ENCODE peak calls at places on chromosomes 12 and 14, in eight cellular contexts. I is neural progenitor cell, B is Panc1, R is AG04450, E is left lung, Q is GM06990, U is pancreas, A is adipocyte. S is an unnamed sample.

GRCh38 chr12:24095245-24095644 is 145.8 kb upstream of the SOX5 start:
- DNase-seq in U (no peak), B (no peak), Q (no peak), A (no peak), E (no peak), R (no peak), I (no peak), S (no peak)

GRCh38 chr12:13257356-13257875 is 60.9 kb downstream of the EMP1 start:
- DNase-seq in Q (no peak), I (no peak), B (no peak), E (no peak), A (no peak), R (no peak), U (no peak), S (no peak)

GRCh38 chr14:52552063-52552988 is at the start of the genes GPR137C and TXNDC16:
- DNase-seq in R (peak), I (peak), Q (peak), U (peak), B (peak), A (peak), E (peak), S (peak)

GRCh38 chr14:68569546-68569908 is 223.3 kb downstream of the ZFP36L1 start:
- DNase-seq in Q (no peak), E (peak), I (no peak), U (no peak), A (no peak), B (no peak), R (no peak), S (no peak)

GRCh38 chr12:127619869-127620769 is 646.9 kb upstream of the TMEM132C start:
- DNase-seq in B (no peak), A (peak), Q (no peak), U (no peak), E (no peak), R (no peak), I (peak), S (no peak)

GRCh38 chr12:4278582-4278939 is 5.0 kb downstream of the CCND2 start:
- DNase-seq in A (no peak), Q (no peak), E (peak), U (no peak), I (no peak), R (no peak), B (no peak), S (peak)

GRCh38 chr12:130249376-130249775 is 87.1 kb downstream of the FZD10 start:
- DNase-seq in U (no peak), I (no peak), Q (no peak), E (no peak), B (no peak), A (no peak), R (no peak), S (no peak)

GRCh38 chr12:22350817-22351371 is 16.4 kb upstream of the ST8SIA1 start:
- DNase-seq in I (no peak), U (no peak), E (no peak), Q (no peak), B (no peak), A (no peak), R (no peak), S (no peak)

GRCh38 chr14:21852061-21852664 is 178.5 kb upstream of the OR4E1 start:
- DNase-seq in U (no peak), B (peak), E (peak), I (peak), A (peak), Q (no peak), R (no peak), S (no peak)

GRCh38 chr12:62629413-62629812 is 162.8 kb downstream of the MON2 start:
- DNase-seq in A (no peak), R (no peak), U (no peak), Q (no peak), I (peak), B (no peak), E (no peak), S (no peak)

GRCh38 chr12:117402363-117402762 is 40.9 kb upstream of the NOS1 start:
- DNase-seq in I (peak), R (no peak), E (no peak), U (no peak), B (no peak), A (no peak), Q (no peak), S (no peak)

GRCh38 chr14:51071851-51072250 is 23.1 kb downstream of the TRIM9 start:
- DNase-seq in U (peak), R (no peak), B (no peak), I (no peak), A (no peak), Q (no peak), E (no peak), S (no peak)

GRCh38 chr12:11944321-11944720 is 126.4 kb upstream of the BCL2L14 start:
- DNase-seq in A (no peak), U (no peak), I (no peak), Q (no peak), B (no peak), R (no peak), E (no peak), S (no peak)

GRCh38 chr12:113697646-113698504 is 226.2 kb upstream of the LHX5 start:
- DNase-seq in A (no peak), U (no peak), I (peak), B (no peak), E (no peak), Q (no peak), R (no peak), S (no peak)

DNA sequence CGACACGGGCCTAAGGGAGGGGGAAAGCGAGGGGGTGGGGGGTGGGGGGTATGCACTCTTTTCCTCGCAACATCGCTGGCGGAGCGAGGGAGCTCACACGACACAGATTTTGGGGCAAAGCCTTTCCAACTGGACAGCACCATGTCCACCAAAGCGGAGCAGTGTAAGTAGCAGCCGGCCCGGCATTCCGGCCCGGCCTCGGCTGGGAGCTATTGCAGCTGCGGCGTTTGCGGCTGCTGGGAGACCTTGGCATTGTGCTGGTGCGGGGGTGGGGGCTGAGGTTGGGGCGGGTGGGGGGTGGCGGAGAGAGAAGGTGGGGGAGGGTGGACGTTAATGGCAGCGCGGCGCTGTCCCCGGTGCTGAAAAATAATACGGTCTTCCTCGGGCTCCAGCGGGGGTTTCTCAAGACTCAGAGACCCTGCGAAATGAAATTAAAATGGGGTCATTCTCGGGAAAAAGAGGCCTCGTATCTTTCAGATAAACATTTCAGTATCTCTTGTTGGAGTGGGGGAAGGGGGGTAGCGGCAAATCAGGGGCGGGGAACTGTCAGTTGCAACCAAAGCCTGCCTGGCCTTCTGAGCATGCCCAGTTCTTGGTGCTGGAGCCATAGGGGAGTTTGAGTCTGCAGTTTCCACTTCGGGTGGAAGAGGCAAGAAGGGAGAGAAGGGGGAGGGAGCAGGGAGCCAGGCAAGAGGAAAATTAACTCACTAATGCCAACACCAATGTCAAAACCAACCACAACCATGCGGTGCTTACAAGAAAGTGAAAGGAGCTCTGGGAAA is at the start of gene UNC79:
- DNase-seq in Q (no peak), R (no peak), U (peak), E (no peak), B (no peak), A (peak), I (peak), S (no peak)
- H3K4me3 ChIP-seq in Q (no peak), R (peak), U (peak), E (no peak), B (no peak), A (peak), I (peak), S (peak)

DNA sequence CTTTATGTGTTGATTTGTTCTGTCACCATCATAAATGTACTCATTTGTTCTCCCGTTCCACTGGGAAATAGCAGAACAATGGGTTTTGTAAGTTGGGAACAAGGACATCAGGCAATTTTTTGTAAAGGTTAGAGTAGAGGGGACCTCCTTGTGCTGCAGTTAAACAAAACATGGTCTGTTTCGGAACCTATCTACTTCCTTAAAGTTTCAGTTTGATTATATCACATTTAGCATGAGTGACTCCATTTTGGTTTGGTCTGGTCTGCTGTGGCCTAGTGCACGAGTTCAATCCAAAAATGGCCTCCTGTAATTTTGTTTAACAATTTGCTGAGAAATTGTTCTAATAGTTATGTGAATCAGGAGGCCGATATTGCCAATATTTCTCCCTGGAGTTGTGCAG is 372.7 kb downstream of the NUAK1 start:
- DNase-seq in E (no peak), A (no peak), B (no peak), Q (no peak), I (no peak), R (no peak), U (no peak), S (no peak)
- H3K4me3 ChIP-seq in E (no peak), A (no peak), B (no peak), Q (no peak), I (no peak), R (no peak), U (no peak), S (no peak)

GRCh38 chr14:32940066-32940651 is 1.5 kb downstream of the NPAS3 start:
- DNase-seq in B (no peak), A (no peak), I (peak), E (no peak), U (no peak), R (no peak), Q (no peak), S (no peak)

GRCh38 chr14:32938719-32939253 is at the start of gene NPAS3:
- DNase-seq in I (peak), R (no peak), E (no peak), Q (no peak), U (peak), A (peak), B (no peak), S (no peak)

GRCh38 chr14:32940711-32941667 is 2.3 kb downstream of the NPAS3 start:
- DNase-seq in I (no peak), R (no peak), Q (no peak), B (no peak), U (no peak), E (no peak), A (no peak), S (no peak)

GRCh38 chr14:32939254-32940065 is 781 bp downstream of the NPAS3 start:
- DNase-seq in A (peak), I (peak), Q (no peak), U (peak), B (no peak), E (peak), R (no peak), S (peak)

DNA sequence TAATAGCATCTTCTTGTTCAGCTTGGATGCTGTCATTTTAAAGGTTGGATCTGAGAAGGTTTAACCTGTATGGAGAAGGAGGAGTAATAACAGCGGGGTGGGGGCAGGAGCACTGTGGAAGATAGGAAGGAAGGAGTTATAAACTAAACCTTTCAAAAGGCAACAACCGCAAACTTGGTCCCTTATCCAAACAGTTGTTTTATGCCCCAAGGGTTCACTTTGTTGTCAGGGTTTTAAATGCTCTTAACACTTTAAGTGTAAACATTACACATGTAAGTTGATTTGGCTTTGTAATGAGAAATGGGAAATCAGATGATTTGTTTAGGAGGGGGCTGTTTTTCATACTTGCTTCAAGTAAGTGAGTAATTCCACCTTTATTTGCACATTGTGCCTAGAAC is 3.0 kb downstream of the NPAS3 start:
- DNase-seq in Q (no peak), A (no peak), E (no peak), R (no peak), U (no peak), B (no peak), I (no peak), S (no peak)
- H3K4me3 ChIP-seq in Q (no peak), A (no peak), E (no peak), R (no peak), U (no peak), B (no peak), I (no peak), S (no peak)

GRCh38 chr14:90382491-90383125 is 14.2 kb upstream of the CALM1 start:
- DNase-seq in U (peak), Q (no peak), I (peak), A (peak), B (no peak), E (peak), R (no peak), S (peak)
- H3K4me3 ChIP-seq in U (peak), Q (peak), I (peak), A (peak), B (peak), E (peak), R (peak), S (peak)

GRCh38 chr12:124408822-124409517 is 114.1 kb downstream of the RFLNA start:
- DNase-seq in B (no peak), E (no peak), R (no peak), A (no peak), U (no peak), Q (no peak), I (no peak), S (no peak)

GRCh38 chr12:124405592-124405991 is 110.7 kb downstream of the RFLNA start:
- DNase-seq in B (no peak), A (no peak), Q (no peak), I (no peak), U (no peak), R (no peak), E (no peak), S (no peak)

GRCh38 chr12:124405151-124405550 is 110.3 kb downstream of the RFLNA start:
- DNase-seq in R (no peak), B (no peak), E (no peak), Q (no peak), A (no peak), I (no peak), U (no peak), S (no peak)

GRCh38 chr12:124406043-124406442 is 111.2 kb downstream of the RFLNA start:
- DNase-seq in U (no peak), B (no peak), Q (no peak), E (no peak), I (no peak), R (no peak), A (no peak), S (no peak)

DNA sequence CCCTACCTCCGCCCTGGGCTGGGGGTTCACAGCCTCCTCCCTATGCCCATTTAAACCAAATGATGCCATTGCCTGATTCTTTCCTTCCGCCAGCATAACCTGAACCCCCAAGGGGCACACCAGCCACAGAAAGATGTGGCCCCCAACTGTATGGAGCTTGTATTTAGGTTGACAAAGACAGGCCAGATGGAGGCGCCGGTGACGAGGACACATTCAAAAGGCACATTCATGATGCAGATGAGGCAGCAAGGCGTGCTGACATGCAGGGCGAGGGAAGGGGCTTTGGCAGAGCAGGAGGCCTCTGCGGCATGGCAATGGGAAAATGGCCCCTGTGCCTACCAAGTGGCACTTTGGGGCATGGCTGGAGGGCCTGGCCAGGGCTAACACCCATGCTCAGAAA is 112.2 kb downstream of the RFLNA start:
- DNase-seq in R (no peak), E (no peak), B (no peak), A (no peak), U (no peak), I (no peak), Q (no peak), S (no peak)
- H3K4me3 ChIP-seq in R (no peak), E (no peak), B (no peak), A (no peak), U (no peak), I (no peak), Q (no peak), S (no peak)

GRCh38 chr12:46562625-46563228 is 190.2 kb upstream of the SLC38A2 start:
- DNase-seq in U (no peak), E (no peak), R (no peak), Q (no peak), B (peak), I (no peak), A (peak), S (peak)
- H3K4me3 ChIP-seq in U (no peak), E (no peak), R (no peak), Q (no peak), B (no peak), I (no peak), A (peak), S (no peak)

S was measured in skeletal muscle cell.